ENCODE peak calls at places on chromosome 16, in six cellular contexts. B, D, U, J, I and Z are unnamed samples.

GRCh38 chr16:9677301-9677653 is 505.0 kb downstream of the GRIN2A start:
- DNase-seq in B (no peak), D (no peak), U (no peak), J (no peak), I (no peak), Z (no peak)

GRCh38 chr16:3413730-3414379 is 12.8 kb downstream of the ZNF174 start:
- DNase-seq in B (no peak), D (no peak), U (no peak), J (no peak), I (no peak), Z (no peak)

GRCh38 chr16:70682239-70683145 is 3.4 kb downstream of the MTSS2 start:
- DNase-seq in B (no peak), D (no peak), U (peak), J (no peak), I (no peak), Z (no peak)

GRCh38 chr16:64991011-64991410 is 130.9 kb downstream of the CDH11 start:
- DNase-seq in B (no peak), D (no peak), U (no peak), J (no peak), I (no peak), Z (no peak)

GRCh38 chr16:27349276-27349675 is 35.5 kb downstream of the IL4R start:
- DNase-seq in B (no peak), D (no peak), U (no peak), J (no peak), I (no peak), Z (no peak)

GRCh38 chr16:88458039-88458772 is 5.1 kb downstream of the ZFPM1 start:
- DNase-seq in B (no peak), D (no peak), U (no peak), J (no peak), I (no peak), Z (no peak)

GRCh38 chr16:74603848-74604247 is 3.1 kb downstream of the GLG1 start:
- DNase-seq in B (no peak), D (no peak), U (no peak), J (peak), I (no peak), Z (peak)

GRCh38 chr16:87835882-87836331 is 33.4 kb downstream of the SLC7A5 start:
- DNase-seq in B (no peak), D (no peak), U (peak), J (no peak), I (no peak), Z (no peak)

GRCh38 chr16:73040136-73040535 is 7.8 kb downstream of the ZFHX3 start:
- DNase-seq in B (no peak), D (no peak), U (no peak), J (peak), I (no peak), Z (peak)

GRCh38 chr16:70698901-70699300 is 13.0 kb upstream of the MTSS2 start:
- DNase-seq in B (no peak), D (no peak), U (no peak), J (no peak), I (no peak), Z (no peak)

GRCh38 chr16:88713568-88714419 is 7.5 kb downstream of the CTU2 start:
- DNase-seq in B (no peak), D (no peak), U (no peak), J (no peak), I (peak), Z (no peak)

GRCh38 chr16:88066234-88066633 is 115.0 kb downstream of the BANP start:
- DNase-seq in B (no peak), D (no peak), U (no peak), J (no peak), I (no peak), Z (no peak)

GRCh38 chr16:13997526-13997925 is 73.6 kb upstream of the MRTFB start:
- DNase-seq in B (no peak), D (no peak), U (no peak), J (no peak), I (no peak), Z (no peak)

GRCh38 chr16:15507299-15507958 is 73.0 kb downstream of the BMERB1 start:
- DNase-seq in B (no peak), D (no peak), U (no peak), J (peak), I (peak), Z (no peak)

GRCh38 chr16:22634913-22635312 is 124.2 kb downstream of the NPIPB5 start:
- DNase-seq in B (no peak), D (no peak), U (no peak), J (no peak), I (no peak), Z (no peak)

GRCh38 chr16:997440-998051 is 16.0 kb downstream of the SOX8 start:
- DNase-seq in B (no peak), D (no peak), U (peak), J (no peak), I (no peak), Z (no peak)

GRCh38 chr16:1920727-1921155 is 2.5 kb upstream of the HS3ST6 start:
- DNase-seq in B (peak), D (no peak), U (no peak), J (no peak), I (no peak), Z (no peak)

GRCh38 chr16:15856901-15857778 is at the start of gene MYH11:
- DNase-seq in B (peak), D (peak), U (no peak), J (peak), I (no peak), Z (peak)

GRCh38 chr16:495127-495748 is 32.3 kb upstream of the CAPN15 start:
- DNase-seq in B (peak), D (peak), U (no peak), J (no peak), I (peak), Z (no peak)

GRCh38 chr16:81446318-81447275 is 2.0 kb downstream of the CMIP start:
- DNase-seq in B (peak), D (peak), U (no peak), J (no peak), I (no peak), Z (no peak)

GRCh38 chr16:56617212-56618085 is 8.1 kb upstream of the MT1E start:
- DNase-seq in B (no peak), D (peak), U (peak), J (peak), I (peak), Z (peak)
- TF ChIP-seq CTCF in B (no peak), D (no peak), U (peak), J (no peak), I (no peak), Z (no peak)

GRCh38 chr16:53692146-53692545 is 11.5 kb downstream of the RPGRIP1L start:
- DNase-seq in B (no peak), D (no peak), U (no peak), J (no peak), I (no peak), Z (no peak)

GRCh38 chr16:53689636-53690035 is 14.0 kb downstream of the RPGRIP1L start:
- DNase-seq in B (no peak), D (no peak), U (no peak), J (no peak), I (no peak), Z (no peak)

DNA sequence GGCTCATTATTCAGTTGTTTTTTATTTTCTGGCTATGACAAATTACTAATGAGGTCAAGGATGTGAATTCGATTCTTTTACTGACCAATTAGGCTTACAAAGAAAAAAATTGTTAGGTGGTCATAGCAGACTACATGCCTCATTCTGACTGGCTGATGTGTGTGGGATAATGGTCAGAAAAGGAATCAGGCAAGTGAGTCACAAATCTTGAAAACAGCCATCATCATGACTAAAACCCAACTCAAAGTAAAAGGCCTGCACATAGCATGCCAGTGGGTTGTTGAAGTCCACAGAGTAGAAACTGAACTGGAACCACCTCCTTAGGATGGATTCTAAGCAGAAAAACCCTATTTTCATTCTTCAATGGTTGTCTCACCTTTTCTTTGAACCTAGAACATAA is 8.6 kb downstream of the RPGRIP1L start:
- DNase-seq in B (no peak), D (no peak), U (no peak), J (no peak), I (peak), Z (no peak)
- H3K4me3 ChIP-seq in B (no peak), D (no peak), U (no peak), J (no peak), I (no peak), Z (no peak)

GRCh38 chr16:11506816-11507305 is 79.9 kb downstream of the LITAF start:
- DNase-seq in B (peak), D (no peak), U (no peak), J (no peak), I (no peak), Z (no peak)
- TF ChIP-seq CTCF in B (peak), D (no peak), U (no peak), J (no peak), I (no peak), Z (no peak)

DNA sequence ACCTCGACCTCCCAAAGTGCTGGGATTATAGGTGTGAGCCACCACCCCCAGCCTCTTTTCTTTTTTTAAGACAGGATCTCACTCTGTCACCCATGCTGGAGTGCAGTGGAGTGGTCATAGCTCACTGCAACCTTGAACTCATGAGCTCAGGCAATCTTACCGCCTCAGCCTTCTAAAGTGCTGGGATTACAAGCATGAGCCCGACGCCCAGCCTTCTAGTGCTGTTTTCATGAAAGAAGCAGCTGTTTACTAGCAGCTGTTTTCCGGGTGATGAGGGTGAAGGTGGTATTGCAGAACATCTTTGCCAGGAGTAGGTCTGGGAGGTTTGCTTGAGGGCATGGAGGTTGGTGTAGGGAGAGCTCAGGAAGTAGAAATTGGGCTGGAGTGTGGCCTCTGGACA is 2.0 kb downstream of the ADCY7 start:
- DNase-seq in B (peak), D (peak), U (no peak), J (peak), I (no peak), Z (peak)
- H3K4me3 ChIP-seq in B (peak), D (no peak), U (no peak), J (no peak), I (no peak), Z (no peak)

DNA sequence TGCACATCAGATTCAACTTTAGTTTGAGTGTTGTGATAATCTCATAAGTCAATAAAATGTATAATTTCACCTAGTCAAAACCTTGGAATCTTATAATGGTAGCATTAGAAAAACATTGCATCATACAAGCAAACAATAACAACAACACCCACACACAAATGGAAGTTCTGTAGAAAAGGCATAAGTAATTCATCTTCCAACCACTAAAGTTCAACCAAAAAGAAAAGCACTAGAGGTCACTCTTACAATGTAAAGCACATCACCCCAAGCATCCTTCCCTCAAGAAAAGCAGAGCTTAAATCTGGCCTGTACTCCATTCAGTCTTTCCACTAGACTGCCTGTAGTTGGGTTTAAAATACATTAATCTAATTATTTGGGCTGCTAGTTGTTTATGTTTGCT is 1.8 kb downstream of the CNTNAP4 start:
- DNase-seq in B (peak), D (no peak), U (no peak), J (no peak), I (no peak), Z (no peak)
- TF ChIP-seq CTCF in B (peak), D (no peak), U (peak), J (no peak), I (no peak), Z (no peak)

GRCh38 chr16:4801962-4802658 is at the start of gene ROGDI:
- DNase-seq in B (peak), D (peak), U (peak), J (peak), I (peak), Z (peak)
- H3K4me3 ChIP-seq in B (peak), D (peak), U (peak), J (peak), I (peak), Z (peak)

GRCh38 chr16:48511071-48511540 is 98.9 kb downstream of the N4BP1 start:
- DNase-seq in B (no peak), D (no peak), U (no peak), J (peak), I (peak), Z (peak)
- TF ChIP-seq CTCF in B (no peak), D (no peak), U (no peak), J (no peak), I (no peak), Z (no peak)

DNA sequence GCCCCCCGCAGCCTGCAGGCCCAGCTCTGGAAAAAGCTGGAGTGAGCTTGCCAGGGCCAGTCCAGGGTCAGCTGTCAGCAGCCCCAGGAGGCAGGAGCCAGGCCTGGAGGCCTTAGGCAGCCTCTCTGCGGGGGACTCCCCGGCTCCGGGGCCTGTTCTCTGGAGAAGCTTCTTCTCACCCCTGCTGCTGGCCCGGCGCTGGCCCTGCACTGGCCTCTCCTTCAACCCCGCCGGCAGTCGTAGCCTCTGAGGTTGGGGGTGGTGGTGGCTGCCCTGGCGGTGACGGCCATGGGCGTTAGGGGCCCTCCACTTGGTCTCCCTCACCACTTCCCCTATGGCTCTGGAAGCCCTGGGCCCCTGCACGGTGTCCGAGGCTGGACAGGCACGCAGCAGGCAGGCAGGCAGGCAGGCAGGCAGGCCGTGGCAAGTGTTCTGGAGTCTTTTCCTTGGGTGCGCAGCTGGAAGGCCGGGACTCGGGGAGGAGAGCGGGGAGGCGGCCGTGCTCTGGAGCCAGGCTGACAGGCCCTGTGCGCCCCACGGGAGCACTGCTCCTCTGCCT is 2.1 kb downstream of the FOXF1 start:
- DNase-seq in B (no peak), D (peak), U (no peak), J (no peak), I (no peak), Z (peak)
- H3K4me3 ChIP-seq in B (no peak), D (peak), U (no peak), J (no peak), I (peak), Z (peak)

DNA sequence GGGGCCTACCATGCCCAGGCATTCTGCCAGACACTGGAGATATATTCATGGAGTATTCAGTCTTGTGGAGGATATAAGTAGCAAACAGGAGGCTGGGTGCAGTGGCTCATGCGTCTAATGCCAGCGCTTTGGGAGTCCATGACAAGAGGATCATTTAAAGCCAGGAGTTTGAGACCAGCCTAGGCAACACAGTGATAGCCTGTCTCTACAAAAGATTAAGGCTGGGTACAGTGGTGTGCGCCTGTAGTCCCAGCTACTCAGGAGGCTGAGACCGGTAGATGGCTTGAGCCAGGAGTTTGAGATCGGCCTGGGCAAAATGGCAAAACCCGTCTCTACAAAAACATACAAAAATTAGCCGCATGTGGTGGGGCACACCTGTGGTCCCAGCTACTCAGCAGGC is 37.7 kb upstream of the CDH3 start:
- DNase-seq in B (no peak), D (no peak), U (no peak), J (no peak), I (no peak), Z (no peak)
- TF ChIP-seq CTCF in B (no peak), D (no peak), U (no peak), J (no peak), I (no peak), Z (no peak)

GRCh38 chr16:31033709-31034492 is 543 bp downstream of the STX4 start:
- DNase-seq in B (peak), D (peak), U (peak), J (peak), I (peak), Z (peak)

GRCh38 chr16:31038993-31039392 is 5.6 kb downstream of the STX4 start:
- DNase-seq in B (no peak), D (no peak), U (no peak), J (no peak), I (no peak), Z (no peak)

GRCh38 chr16:31029272-31029671 is 4.1 kb upstream of the STX4 start:
- DNase-seq in B (no peak), D (no peak), U (no peak), J (no peak), I (no peak), Z (no peak)

DNA sequence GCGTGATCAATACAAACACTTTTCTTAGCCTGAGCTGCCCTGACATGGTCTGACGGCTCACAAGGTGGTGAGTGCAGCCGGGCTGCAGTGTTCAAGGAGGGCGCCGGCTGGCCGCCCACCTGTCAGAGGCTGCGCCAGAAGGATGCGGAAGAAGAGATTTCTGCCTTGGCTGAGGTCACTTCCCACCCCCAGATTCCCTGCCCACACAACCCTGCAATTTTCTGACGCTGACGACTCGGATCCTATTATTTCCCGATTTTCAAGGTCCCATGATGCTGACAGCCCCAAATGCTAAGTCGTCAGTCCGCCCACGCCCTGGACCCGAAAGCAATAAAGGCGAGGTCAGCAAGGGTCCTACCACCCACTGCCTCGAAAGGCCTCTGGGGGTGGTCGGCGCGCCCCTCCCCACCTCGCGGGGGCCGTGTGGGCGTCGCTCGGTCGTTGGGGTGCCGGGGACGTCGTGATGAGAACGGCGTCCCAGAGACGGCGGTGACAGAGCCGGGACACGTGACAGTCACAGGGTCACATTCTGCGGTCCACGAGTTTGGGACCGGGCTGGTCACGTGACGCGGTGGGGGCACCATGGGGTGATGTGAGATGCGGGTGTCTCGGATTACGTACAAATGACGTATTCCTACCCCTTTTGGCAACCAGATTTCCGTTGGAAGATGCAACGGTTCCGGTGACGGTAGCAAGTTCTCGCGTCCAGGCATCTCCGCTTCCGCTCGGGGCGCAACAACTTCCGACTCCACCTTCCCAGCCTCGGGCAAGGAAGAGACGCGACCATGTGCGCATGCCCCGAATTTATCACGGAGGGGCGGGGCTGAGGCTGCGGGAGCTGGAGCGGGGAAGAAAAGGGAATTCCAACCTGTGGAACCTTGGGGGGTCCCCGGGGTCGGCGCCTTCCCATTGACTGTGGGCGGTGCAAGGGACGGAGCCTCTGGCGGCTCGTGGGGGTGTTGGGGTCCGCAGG is at the start of gene STX4:
- DNase-seq in B (peak), D (peak), U (peak), J (peak), I (peak), Z (peak)
- H3K4me3 ChIP-seq in B (peak), D (peak), U (peak), J (peak), I (peak), Z (peak)